ENCODE peak calls at places on chromosomes 11 and 22, in six cellular contexts. B is heart right ventricle; S is CD4-positive, CD25-positive, alpha-beta regulatory T cell; D is CD8-positive, alpha-beta memory T cell; M is suprapubic skin; N is PC-3. O is an unnamed sample.

GRCh38 chr11:79150966-79151365 is 289.9 kb downstream of the TENM4 start:
- DNase-seq in M (no peak), B (no peak), D (no peak), N (peak; percentile 45), S (no peak), O (no peak)

GRCh38 chr22:31212783-31213626 is 907 bp downstream of the LIMK2 start:
- DNase-seq in D (no peak), M (no peak), B (peak; percentile 27), S (no peak), N (no peak), O (no peak)

GRCh38 chr11:69657456-69657910 is 16.5 kb downstream of the CCND1 start:
- DNase-seq in S (no peak), N (no peak), B (no peak), D (no peak), M (no peak), O (no peak)

GRCh38 chr11:10348650-10349280 is 43.9 kb downstream of the ADM start:
- DNase-seq in N (peak; percentile 54), B (no peak), S (no peak), M (no peak), D (no peak), O (peak; percentile 70)

GRCh38 chr22:23609983-23610781 is 21.9 kb downstream of the DRICH1 start:
- DNase-seq in D (no peak), B (no peak), M (no peak), S (no peak), N (no peak), O (no peak)

GRCh38 chr11:74524978-74525377 is 31.5 kb upstream of the LIPT2 start:
- DNase-seq in M (no peak), B (no peak), N (no peak), S (no peak), D (no peak), O (no peak)

GRCh38 chr11:132028380-132029240 is 658.2 kb downstream of the NTM start:
- DNase-seq in D (no peak), N (peak; percentile 44), M (no peak), B (peak; percentile 11), S (no peak), O (no peak)

GRCh38 chr22:33357894-33358440 is 299.8 kb upstream of the SYN3 start:
- DNase-seq in B (no peak), D (no peak), N (no peak), S (no peak), M (no peak), O (no peak)

GRCh38 chr11:86672007-86672621 is at the start of gene ME3:
- DNase-seq in M (peak; percentile 82), D (no peak), B (peak; percentile 72), S (no peak), N (peak; percentile 53), O (no peak)

GRCh38 chr11:69510471-69511357 is 29.3 kb downstream of the LINC01488 start:
- DNase-seq in B (no peak), D (no peak), S (no peak), M (peak; percentile 37), N (peak; percentile 51), O (no peak)

GRCh38 chr22:35915477-35916013 is 113.1 kb downstream of the RBFOX2 start:
- DNase-seq in S (no peak), N (peak; percentile 53), B (no peak), D (no peak), M (no peak), O (no peak)

GRCh38 chr11:12187399-12187798 is 77.0 kb downstream of the MICAL2 start:
- DNase-seq in B (no peak), S (no peak), D (no peak), N (no peak), M (no peak), O (no peak)

GRCh38 chr22:38799265-38800002 is 5.5 kb upstream of the DNAL4 start:
- DNase-seq in D (no peak), N (no peak), B (no peak), M (no peak), S (no peak), O (no peak)

GRCh38 chr11:128207861-128208321 is 379.5 kb downstream of the ETS1 start:
- DNase-seq in S (no peak), N (peak; percentile 99), B (no peak), D (no peak), M (no peak), O (no peak)

GRCh38 chr11:5694642-5695041 is 5.1 kb downstream of the TRIM22 start:
- DNase-seq in D (no peak), N (no peak), S (no peak), M (no peak), B (no peak), O (no peak)

GRCh38 chr11:76748931-76749330 is 34.2 kb upstream of the TSKU start:
- DNase-seq in M (no peak), N (no peak), B (no peak), S (no peak), D (no peak), O (no peak)

GRCh38 chr11:57434640-57435546 is 8.0 kb upstream of the SLC43A3 start:
- DNase-seq in B (no peak), S (no peak), N (peak; percentile 91), D (no peak), M (no peak), O (no peak)

GRCh38 chr11:12723410-12724297 is 49.4 kb downstream of the TEAD1 start:
- DNase-seq in S (no peak), M (no peak), N (peak; percentile 96), B (no peak), D (no peak), O (no peak)

GRCh38 chr11:59761985-59762384 is 6.8 kb downstream of the STX3 start:
- DNase-seq in N (no peak), D (no peak), B (no peak), M (no peak), S (no peak), O (no peak)

GRCh38 chr11:35377262-35377661 is 42.1 kb downstream of the SLC1A2 start:
- DNase-seq in M (no peak), S (no peak), B (no peak), D (no peak), N (no peak), O (peak; percentile 52)

GRCh38 chr11:34585870-34586654 is 34.8 kb upstream of the EHF start:
- DNase-seq in M (no peak), S (no peak), B (no peak), D (peak; percentile 25), N (peak; percentile 84), O (no peak)

GRCh38 chr11:64407630-64408029 is 48.7 kb downstream of the RPS6KA4 start:
- DNase-seq in S (no peak), B (no peak), M (no peak), N (no peak), D (no peak), O (no peak)

GRCh38 chr11:73323464-73323863 is 15.4 kb downstream of the ARHGEF17 start:
- DNase-seq in N (no peak), D (no peak), M (peak; percentile 87), B (peak; percentile 89), S (no peak), O (no peak)
- H3K4me1 ChIP-seq in N (peaks cover 10% of the 10 kb centered on the region), D (no peaks in the 10 kb centered on the region), M (peaks cover 54% of the 10 kb centered on the region), B (peaks cover 100% of the 10 kb centered on the region), S (no peaks in the 10 kb centered on the region), O (peaks cover 94% of the 10 kb centered on the region)

DNA sequence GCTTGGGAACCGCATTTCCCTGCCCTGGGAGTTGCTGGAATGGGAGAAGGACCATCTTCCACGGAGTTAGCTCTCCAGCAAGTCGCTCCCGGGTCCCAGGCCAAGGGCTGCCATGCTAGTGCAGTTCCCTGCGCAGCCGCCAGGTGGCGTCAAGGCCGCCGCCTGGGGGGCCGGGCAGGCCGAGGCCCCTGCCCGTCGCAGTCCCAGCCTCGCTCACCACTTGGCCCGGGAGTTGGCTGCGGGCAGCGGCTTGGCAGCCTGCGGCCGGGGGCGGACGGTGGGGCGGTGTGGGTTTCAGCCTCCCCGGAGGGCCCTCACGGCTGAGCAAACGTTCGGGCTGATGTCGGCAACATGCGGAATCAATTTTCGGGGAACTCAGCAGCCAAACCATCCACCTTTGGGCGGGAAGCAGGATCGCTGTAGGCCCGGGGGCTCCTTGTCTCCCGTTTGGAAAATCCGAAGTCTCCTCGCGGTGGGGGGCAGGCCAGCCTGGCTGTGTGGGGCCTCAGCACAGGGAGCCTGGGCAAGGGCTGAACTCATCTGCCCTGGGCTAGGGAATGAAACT is 415.1 kb downstream of the SOX6 start:
- DNase-seq in D (no peak), B (no peak), M (no peak), S (no peak), N (no peak), O (peak; percentile 72)
- H3K4me3 ChIP-seq in D (no peak overlapping the region), B (peak overlapping the region; percentile 13), M (no peak overlapping the region), S (no peak overlapping the region), N (no peak overlapping the region), O (no peak overlapping the region)

GRCh38 chr11:115927823-115928329 is 423.7 kb upstream of the CADM1 start:
- DNase-seq in N (no peak), D (no peak), S (no peak), B (no peak), M (no peak), O (no peak)

GRCh38 chr11:115930276-115930675 is 426.1 kb upstream of the CADM1 start:
- DNase-seq in N (no peak), D (no peak), M (no peak), S (no peak), B (no peak), O (no peak)

GRCh38 chr11:115929618-115930129 is 425.5 kb upstream of the CADM1 start:
- DNase-seq in N (no peak), S (no peak), B (no peak), M (no peak), D (no peak), O (no peak)

GRCh38 chr11:115930886-115931537 is 426.8 kb upstream of the CADM1 start:
- DNase-seq in D (no peak), B (no peak), S (no peak), N (no peak), M (no peak), O (no peak)

DNA sequence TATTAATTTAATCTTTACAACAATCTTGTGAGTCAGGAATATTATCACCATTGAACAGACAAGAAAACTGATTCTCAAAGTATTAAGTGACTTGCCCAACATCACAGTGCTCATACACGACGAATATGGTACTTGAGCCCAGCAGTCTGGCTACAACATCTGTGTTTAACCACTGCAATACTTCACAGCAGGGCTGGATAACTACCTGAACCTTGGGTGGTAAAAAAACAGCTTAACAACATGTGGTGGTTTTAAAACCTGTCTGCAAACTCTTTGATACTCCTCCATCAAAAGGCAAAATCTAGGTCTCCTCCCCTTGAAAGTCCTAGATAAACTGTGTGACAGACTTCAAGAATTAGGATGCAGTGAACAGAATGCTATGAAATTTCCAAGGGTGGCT is 424.6 kb upstream of the CADM1 start:
- DNase-seq in D (no peak), B (no peak), S (no peak), N (no peak), M (no peak), O (no peak)
- H3K4me1 ChIP-seq in D (no peaks in the 10 kb centered on the region), B (peaks cover 16% of the 10 kb centered on the region), S (peaks cover 3% of the 10 kb centered on the region), N (no peaks in the 10 kb centered on the region), M (peaks cover 5% of the 10 kb centered on the region), O (no peaks in the 10 kb centered on the region)

GRCh38 chr11:72834905-72835304 is 20.7 kb downstream of the ATG16L2 start:
- DNase-seq in B (peak; percentile 69), N (no peak), S (no peak), M (no peak), D (no peak), O (no peak)

GRCh38 chr11:72838691-72839305 is 24.6 kb downstream of the ATG16L2 start:
- DNase-seq in M (no peak), B (no peak), D (no peak), S (no peak), N (no peak), O (no peak)

GRCh38 chr11:72833792-72834501 is 19.7 kb downstream of the ATG16L2 start:
- DNase-seq in B (peak; percentile 58), D (no peak), M (no peak), N (no peak), S (no peak), O (no peak)

GRCh38 chr11:72833083-72833733 is 19.0 kb downstream of the ATG16L2 start:
- DNase-seq in S (no peak), D (no peak), B (no peak), M (no peak), N (no peak), O (peak; percentile 49)

GRCh38 chr11:72836111-72836510 is 21.9 kb downstream of the ATG16L2 start:
- DNase-seq in B (peak; percentile 82), N (peak; percentile 1), D (no peak), M (no peak), S (no peak), O (no peak)
- H3K4me3 ChIP-seq in B (no peak overlapping the region), N (no peak overlapping the region), D (no peak overlapping the region), M (no peak overlapping the region), S (no peak overlapping the region), O (no peak overlapping the region)